ENCODE peak calls at places on chromosomes 4 and X, in nine cellular contexts. H is mammary epithelial cell, K is transverse colon, C is gastrocnemius medialis, Z is heart left ventricle, A is fibroblast of the aortic adventitia, D is H9, L is BJ, Q is GM23338. V is an unnamed sample.
A peak's percentile ranks its signal among the peaks of the same experiment; 100 is the strongest.

GRCh38 chr4:70908993-70909556 is 6.9 kb downstream of the MOB1B start:
- DNase-seq in H (no peak), K (no peak), C (no peak), Z (no peak), A (no peak), D (no peak), L (no peak), Q (no peak), V (no peak)

GRCh38 chrX:15334561-15334960 is 762 bp downstream of the PIGA start:
- DNase-seq in H (peak; percentile 74), K (no peak), C (no peak), Z (no peak), A (peak; percentile 26), D (no peak), L (no peak), Q (no peak), V (no peak)

GRCh38 chrX:132757066-132757623 is 201.3 kb downstream of the HS6ST2 start:
- DNase-seq in H (no peak), K (no peak), C (no peak), Z (no peak), A (no peak), D (no peak), L (no peak), Q (no peak), V (no peak)

GRCh38 chr4:98447648-98448047 is 186.5 kb downstream of the RAP1GDS1 start:
- DNase-seq in H (peak; percentile 39), K (peak; percentile 11), C (no peak), Z (no peak), A (no peak), D (no peak), L (no peak), Q (peak; percentile 56), V (peak; percentile 48)

GRCh38 chr4:125303058-125303457 is 11.7 kb upstream of the FAT4 start:
- DNase-seq in H (no peak), K (no peak), C (no peak), Z (no peak), A (no peak), D (no peak), L (no peak), Q (no peak), V (no peak)

GRCh38 chr4:144872508-144873293 is 225.3 kb downstream of the ANAPC10 start:
- DNase-seq in H (no peak), K (no peak), C (no peak), Z (no peak), A (peak; percentile 77), D (no peak), L (no peak), Q (no peak), V (no peak)

GRCh38 chr4:4578981-4579380 is 37.1 kb upstream of the STX18 start:
- DNase-seq in H (no peak), K (no peak), C (no peak), Z (no peak), A (no peak), D (no peak), L (no peak), Q (peak; percentile 46), V (no peak)

GRCh38 chr4:68175562-68176155 is 46.0 kb upstream of the TMPRSS11F start:
- DNase-seq in H (peak; percentile 53), K (no peak), C (no peak), Z (no peak), A (peak; percentile 75), D (peak; percentile 28), L (peak; percentile 4), Q (peak; percentile 87), V (peak; percentile 81)

GRCh38 chrX:70039758-70040157 is 10.0 kb downstream of the AWAT2 start:
- DNase-seq in H (no peak), K (no peak), C (no peak), Z (no peak), A (no peak), D (no peak), L (no peak), Q (no peak), V (peak; percentile 64)

GRCh38 chrX:8632949-8633348 is 99.0 kb downstream of the ANOS1 start:
- DNase-seq in H (no peak), K (no peak), C (no peak), Z (no peak), A (no peak), D (no peak), L (no peak), Q (peak; percentile 17), V (peak; percentile 56)

GRCh38 chr4:158758703-158759102 is 10.1 kb upstream of the FNIP2 start:
- DNase-seq in H (no peak), K (no peak), C (no peak), Z (no peak), A (no peak), D (no peak), L (no peak), Q (no peak), V (no peak)

GRCh38 chr4:119735136-119735770 is 106.6 kb upstream of the PDE5A start:
- DNase-seq in H (peak; percentile 78), K (no peak), C (no peak), Z (no peak), A (peak; percentile 94), D (no peak), L (peak; percentile 95), Q (no peak), V (peak; percentile 52)

GRCh38 chrX:120144178-120144844 is 14.1 kb upstream of the RHOXF2 start:
- DNase-seq in H (no peak), K (no peak), C (no peak), Z (no peak), A (no peak), D (peak; percentile 61), L (no peak), Q (peak; percentile 66), V (no peak)

GRCh38 chrX:139739138-139739537 is 31.2 kb upstream of the MCF2 start:
- DNase-seq in H (peak; percentile 80), K (no peak), C (no peak), Z (no peak), A (peak; percentile 19), D (no peak), L (peak; percentile 30), Q (no peak), V (peak; percentile 76)

GRCh38 chr4:7844247-7844991 is 95.2 kb downstream of the AFAP1 start:
- DNase-seq in H (peak; percentile 83), K (peak; percentile 81), C (peak; percentile 41), Z (peak; percentile 74), A (peak; percentile 99), D (peak; percentile 88), L (peak; percentile 85), Q (peak; percentile 92), V (peak; percentile 76)

GRCh38 chr4:77184018-77184417 is 27.0 kb downstream of the CCNG2 start:
- DNase-seq in H (no peak), K (no peak), C (no peak), Z (no peak), A (no peak), D (no peak), L (no peak), Q (no peak), V (no peak)

GRCh38 chrX:70497026-70497425 is 52.4 kb downstream of the DLG3 start:
- DNase-seq in H (no peak), K (no peak), C (no peak), Z (no peak), A (no peak), D (no peak), L (no peak), Q (no peak), V (no peak)

GRCh38 chr4:86898562-86898961 is 6.3 kb upstream of the C4orf36 start:
- DNase-seq in H (no peak), K (no peak), C (no peak), Z (no peak), A (no peak), D (peak; percentile 42), L (no peak), Q (peak; percentile 48), V (peak; percentile 57)
- TF ChIP-seq CTCF in H (peak; percentile 47), K (peak; percentile 11), C (peak; percentile 20), Z (no peak), A (no peak), D (peak; percentile 70), L (peak; percentile 21), Q (peak; percentile 71), V (peak; percentile 67)

GRCh38 chr4:41713768-41714167 is 34.8 kb downstream of the PHOX2B start:
- DNase-seq in H (no peak), K (no peak), C (no peak), Z (no peak), A (no peak), D (no peak), L (no peak), Q (no peak), V (no peak)
- TF ChIP-seq CTCF in H (no peak), K (no peak), C (no peak), Z (no peak), A (no peak), D (no peak), L (no peak), Q (no peak), V (no peak)

GRCh38 chr4:38681283-38682066 is 17.5 kb downstream of the KLF3 start:
- DNase-seq in H (no peak), K (no peak), C (no peak), Z (no peak), A (peak; percentile 71), D (no peak), L (no peak), Q (no peak), V (no peak)
- TF ChIP-seq CTCF in H (no peak), K (no peak), C (no peak), Z (no peak), A (no peak), D (no peak), L (no peak), Q (no peak), V (no peak)

GRCh38 chrX:30275498-30275897 is 28.6 kb downstream of the MAGEB1 start:
- DNase-seq in H (peak; percentile 6), K (no peak), C (no peak), Z (no peak), A (peak; percentile 55), D (no peak), L (no peak), Q (peak; percentile 15), V (peak; percentile 49)
- TF ChIP-seq CTCF in H (peak; percentile 52), K (no peak), C (no peak), Z (peak; percentile 14), A (peak; percentile 14), D (peak; percentile 62), L (peak; percentile 32), Q (peak; percentile 42), V (peak; percentile 39)

GRCh38 chr4:167986044-167986443 is 106.3 kb upstream of the ANXA10 start:
- DNase-seq in H (no peak), K (no peak), C (no peak), Z (no peak), A (no peak), D (no peak), L (no peak), Q (no peak), V (no peak)

GRCh38 chr4:167985565-167985964 is 106.8 kb upstream of the ANXA10 start:
- DNase-seq in H (no peak), K (no peak), C (no peak), Z (no peak), A (no peak), D (no peak), L (no peak), Q (no peak), V (no peak)

GRCh38 chr4:167987285-167987684 is 105.1 kb upstream of the ANXA10 start:
- DNase-seq in H (no peak), K (no peak), C (no peak), Z (no peak), A (no peak), D (no peak), L (no peak), Q (no peak), V (no peak)

GRCh38 chr4:167989815-167990214 is 102.5 kb upstream of the ANXA10 start:
- DNase-seq in H (no peak), K (no peak), C (no peak), Z (no peak), A (peak; percentile 56), D (no peak), L (no peak), Q (no peak), V (no peak)
- TF ChIP-seq CTCF in H (peak; percentile 35), K (no peak), C (no peak), Z (no peak), A (peak; percentile 23), D (no peak), L (no peak), Q (no peak), V (no peak)